ENCODE peak calls at places on chromosomes 2 and 18, in ten cellular contexts. O is choroid plexus epithelial cell, C is type B pancreatic cell, Y is fibroblast of mammary gland, S is fibroblast of the aortic adventitia, G is left ventricle myocardium inferior, K is psoas muscle, P is lower lobe of right lung, A is RWPE1, H is upper lobe of right lung. X is an unnamed sample.

GRCh38 chr2:174618179-174618578 is 20.6 kb upstream of the WIPF1 start:
- DNase-seq in O (no peak), C (no peak), Y (no peak), S (no peak), G (no peak), K (no peak), P (no peak), A (no peak), H (no peak), X (no peak)

GRCh38 chr2:165837122-165837521 is 43.1 kb upstream of the GALNT3 start:
- DNase-seq in O (peak), C (no peak), Y (peak), S (peak), G (no peak), K (no peak), P (no peak), A (peak), H (no peak), X (no peak)

GRCh38 chr2:218366621-218367414 is 10.2 kb downstream of the CATIP start:
- DNase-seq in O (no peak), C (no peak), Y (no peak), S (no peak), G (no peak), K (no peak), P (no peak), A (no peak), H (no peak), X (no peak)

GRCh38 chr18:59142274-59142673 is 2.6 kb downstream of the SEC11C start:
- DNase-seq in O (no peak), C (no peak), Y (no peak), S (no peak), G (no peak), K (no peak), P (no peak), A (no peak), H (no peak), X (peak)

GRCh38 chr2:135055182-135055786 is 3.2 kb downstream of the RAB3GAP1 start:
- DNase-seq in O (peak), C (no peak), Y (peak), S (peak), G (no peak), K (no peak), P (no peak), A (peak), H (no peak), X (no peak)

GRCh38 chr2:109333414-109334194 is 204.6 kb downstream of the SH3RF3 start:
- DNase-seq in O (peak), C (no peak), Y (no peak), S (peak), G (no peak), K (no peak), P (no peak), A (no peak), H (no peak), X (no peak)

GRCh38 chr2:45770773-45771172 is 119.3 kb downstream of the PRKCE start:
- DNase-seq in O (no peak), C (no peak), Y (peak), S (peak), G (no peak), K (no peak), P (no peak), A (no peak), H (no peak), X (no peak)

GRCh38 chr2:15042824-15043223 is 410.3 kb downstream of the LRATD1 start:
- DNase-seq in O (peak), C (no peak), Y (peak), S (peak), G (no peak), K (no peak), P (no peak), A (no peak), H (no peak), X (no peak)

GRCh38 chr2:158772306-158773078 is 22.6 kb upstream of the DAPL1 start:
- DNase-seq in O (no peak), C (no peak), Y (no peak), S (no peak), G (no peak), K (no peak), P (no peak), A (no peak), H (no peak), X (no peak)

GRCh38 chr2:69621440-69621839 is 22.1 kb downstream of the AAK1 start:
- DNase-seq in O (no peak), C (no peak), Y (no peak), S (no peak), G (no peak), K (no peak), P (no peak), A (no peak), H (no peak), X (peak)

GRCh38 chr2:70897203-70897976 is 38.3 kb upstream of the ATP6V1B1 start:
- DNase-seq in O (no peak), C (peak), Y (peak), S (no peak), G (no peak), K (peak), P (no peak), A (no peak), H (no peak), X (no peak)

GRCh38 chr2:16406497-16406896 is 259.1 kb downstream of the CYRIA start:
- DNase-seq in O (no peak), C (no peak), Y (no peak), S (no peak), G (no peak), K (no peak), P (no peak), A (no peak), H (no peak), X (no peak)

GRCh38 chr2:177044686-177045085 is 167.9 kb upstream of the HNRNPA3 start:
- DNase-seq in O (no peak), C (no peak), Y (no peak), S (no peak), G (no peak), K (no peak), P (no peak), A (no peak), H (no peak), X (no peak)

GRCh38 chr2:201955702-201956141 is 77.9 kb upstream of the FZD7 start:
- DNase-seq in O (no peak), C (no peak), Y (peak), S (peak), G (no peak), K (peak), P (no peak), A (no peak), H (no peak), X (no peak)

GRCh38 chr2:96195410-96196071 is 13.1 kb downstream of the STARD7 start:
- DNase-seq in O (peak), C (no peak), Y (peak), S (peak), G (no peak), K (no peak), P (no peak), A (no peak), H (peak), X (no peak)

GRCh38 chr18:9738266-9738969 is 30.3 kb downstream of the RAB31 start:
- DNase-seq in O (no peak), C (peak), Y (no peak), S (no peak), G (no peak), K (no peak), P (no peak), A (no peak), H (no peak), X (no peak)

GRCh38 chr2:13289310-13289709 is 572.6 kb downstream of the TRIB2 start:
- DNase-seq in O (no peak), C (no peak), Y (no peak), S (no peak), G (no peak), K (no peak), P (no peak), A (no peak), H (no peak), X (no peak)

GRCh38 chr2:241654551-241654950 is 17.1 kb downstream of the ATG4B start:
- DNase-seq in O (no peak), C (no peak), Y (no peak), S (no peak), G (no peak), K (no peak), P (no peak), A (no peak), H (no peak), X (no peak)

GRCh38 chr2:27322301-27322765 is 564 bp downstream of the MPV17 start:
- DNase-seq in O (peak), C (no peak), Y (peak), S (peak), G (no peak), K (peak), P (peak), A (no peak), H (no peak), X (peak)

GRCh38 chr2:159635006-159635746 is 18.8 kb upstream of the BAZ2B start:
- DNase-seq in O (no peak), C (no peak), Y (no peak), S (peak), G (no peak), K (no peak), P (no peak), A (no peak), H (no peak), X (no peak)

GRCh38 chr2:240567137-240567871 is 980 bp upstream of the RNPEPL1 start:
- DNase-seq in O (peak), C (peak), Y (peak), S (no peak), G (peak), K (peak), P (peak), A (no peak), H (peak), X (peak)

GRCh38 chr18:68840554-68841263 is 42.8 kb downstream of the CCDC102B start:
- DNase-seq in O (peak), C (no peak), Y (peak), S (peak), G (no peak), K (no peak), P (no peak), A (peak), H (no peak), X (no peak)

GRCh38 chr2:96344011-96344410 is 8.4 kb downstream of the NCAPH start:
- DNase-seq in O (peak), C (no peak), Y (no peak), S (no peak), G (no peak), K (no peak), P (no peak), A (no peak), H (no peak), X (peak)

GRCh38 chr18:26546875-26547301 is 1.5 kb downstream of the KCTD1 start:
- DNase-seq in O (no peak), C (no peak), Y (no peak), S (no peak), G (no peak), K (peak), P (no peak), A (no peak), H (no peak), X (no peak)

GRCh38 chr18:8260319-8260718 is 348.9 kb upstream of the RAB12 start:
- DNase-seq in O (no peak), C (no peak), Y (peak), S (no peak), G (no peak), K (no peak), P (no peak), A (no peak), H (no peak), X (no peak)

GRCh38 chr2:27353762-27354596 is 2.6 kb downstream of the GTF3C2 start:
- DNase-seq in O (peak), C (no peak), Y (peak), S (peak), G (no peak), K (peak), P (no peak), A (no peak), H (no peak), X (no peak)

GRCh38 chr2:160209457-160209856 is 9.4 kb upstream of the ITGB6 start:
- DNase-seq in O (peak), C (no peak), Y (peak), S (peak), G (no peak), K (no peak), P (no peak), A (no peak), H (no peak), X (no peak)

GRCh38 chr18:80246656-80247402 is 485 bp downstream of the PARD6G start:
- DNase-seq in O (no peak), C (peak), Y (no peak), S (no peak), G (no peak), K (peak), P (no peak), A (peak), H (peak), X (peak)

GRCh38 chr2:9761547-9761946 is 81.7 kb upstream of the TAF1B start:
- DNase-seq in O (no peak), C (no peak), Y (no peak), S (no peak), G (peak), K (no peak), P (no peak), A (no peak), H (peak), X (no peak)

GRCh38 chr2:134408791-134409190 is 154.9 kb downstream of the MGAT5 start:
- DNase-seq in O (no peak), C (no peak), Y (peak), S (peak), G (no peak), K (no peak), P (no peak), A (no peak), H (no peak), X (no peak)

GRCh38 chr2:30155889-30156658 is 9.3 kb downstream of the YPEL5 start:
- DNase-seq in O (no peak), C (no peak), Y (no peak), S (no peak), G (no peak), K (no peak), P (no peak), A (no peak), H (no peak), X (no peak)

DNA sequence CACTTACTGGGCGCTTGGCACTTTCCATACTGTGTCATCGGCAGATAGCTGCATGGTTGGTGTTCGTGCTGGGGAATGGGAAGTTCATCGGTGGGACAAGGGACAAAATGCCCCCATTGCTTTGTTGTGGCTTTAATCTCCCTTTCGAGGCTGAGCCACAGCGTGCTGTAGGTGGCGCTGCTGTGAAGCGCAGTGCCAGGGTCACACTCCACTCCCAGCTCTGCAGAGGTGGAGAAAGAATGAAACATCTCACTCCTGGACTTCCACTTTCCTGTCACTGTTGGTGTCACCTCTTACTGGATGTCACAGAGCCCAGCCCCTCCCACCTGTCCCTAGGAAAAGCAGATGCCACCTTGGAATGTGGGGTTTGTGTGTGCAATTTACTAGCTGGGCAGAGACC is 8.7 kb downstream of the TYMS start:
- DNase-seq in O (no peak), C (no peak), Y (no peak), S (no peak), G (no peak), K (no peak), P (no peak), A (no peak), H (no peak), X (no peak)
- TF ChIP-seq CTCF in O (peak), C (no peak), Y (peak), S (peak), G (peak), K (no peak), P (peak), A (no peak), H (no peak), X (no peak)

GRCh38 chr2:107543793-107544192 is 282.9 kb upstream of the RGPD4 start:
- DNase-seq in O (no peak), C (no peak), Y (no peak), S (no peak), G (no peak), K (no peak), P (no peak), A (no peak), H (no peak), X (no peak)
- TF ChIP-seq CTCF in O (no peak), C (no peak), Y (no peak), S (no peak), G (no peak), K (no peak), P (no peak), A (no peak), H (no peak), X (no peak)

DNA sequence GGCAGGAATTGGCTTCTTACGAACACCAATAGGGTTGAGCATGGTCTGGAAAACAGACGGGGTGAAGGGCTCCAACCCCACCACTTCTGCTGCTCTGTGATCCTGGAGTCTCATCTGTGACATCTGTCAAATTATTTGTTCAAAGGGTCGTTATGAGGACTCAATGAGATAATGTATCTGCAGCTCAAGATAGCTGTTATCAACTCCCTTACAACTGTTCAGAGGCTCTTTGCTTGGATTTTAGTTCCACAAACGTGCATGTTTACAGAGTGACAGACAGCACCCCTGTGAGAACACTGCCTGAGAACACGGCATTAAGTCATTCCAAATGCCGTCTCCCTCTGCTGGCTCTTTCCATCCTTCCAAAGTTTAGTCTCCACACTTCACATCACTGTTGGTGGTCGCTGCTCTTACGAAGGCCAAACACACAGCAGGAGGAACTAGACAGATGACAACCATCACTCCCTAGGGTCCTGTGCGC is 220.5 kb downstream of the ANAPC1 start:
- DNase-seq in O (peak), C (no peak), Y (peak), S (peak), G (no peak), K (no peak), P (no peak), A (no peak), H (no peak), X (no peak)
- TF ChIP-seq CTCF in O (peak), C (no peak), Y (peak), S (peak), G (no peak), K (no peak), P (no peak), A (no peak), H (no peak), X (no peak)

GRCh38 chr18:25446972-25447371 is 95.0 kb upstream of the ZNF521 start:
- DNase-seq in O (no peak), C (no peak), Y (no peak), S (no peak), G (no peak), K (no peak), P (no peak), A (no peak), H (no peak), X (no peak)
- TF ChIP-seq CTCF in O (no peak), C (no peak), Y (no peak), S (no peak), G (no peak), K (no peak), P (no peak), A (no peak), H (no peak), X (no peak)

GRCh38 chr2:23562143-23562542 is 177.2 kb downstream of the KLHL29 start:
- DNase-seq in O (no peak), C (no peak), Y (no peak), S (no peak), G (no peak), K (no peak), P (no peak), A (no peak), H (no peak), X (no peak)

GRCh38 chr2:23561544-23561943 is 176.6 kb downstream of the KLHL29 start:
- DNase-seq in O (no peak), C (no peak), Y (no peak), S (no peak), G (no peak), K (no peak), P (no peak), A (no peak), H (no peak), X (no peak)

GRCh38 chr2:23564618-23564967 is 179.6 kb downstream of the KLHL29 start:
- DNase-seq in O (no peak), C (no peak), Y (peak), S (peak), G (no peak), K (no peak), P (no peak), A (peak), H (no peak), X (no peak)

GRCh38 chr2:23563673-23564617 is 179.0 kb downstream of the KLHL29 start:
- DNase-seq in O (peak), C (no peak), Y (peak), S (peak), G (peak), K (peak), P (peak), A (peak), H (no peak), X (no peak)

GRCh38 chr2:23563151-23563550 is 178.2 kb downstream of the KLHL29 start:
- DNase-seq in O (no peak), C (no peak), Y (no peak), S (no peak), G (no peak), K (no peak), P (no peak), A (no peak), H (no peak), X (no peak)
- TF ChIP-seq CTCF in O (no peak), C (no peak), Y (no peak), S (no peak), G (no peak), K (no peak), P (no peak), A (no peak), H (no peak), X (no peak)